ENCODE peak calls at places on chromosomes 5 and 9, in ten cellular contexts. M is SJSA1; E is GM23338; R is HCT116; S is heart right ventricle; Y is right cardiac atrium; K is mesendoderm; V is sigmoid colon; L is CD4-positive, CD25-positive, alpha-beta regulatory T cell; J is pancreas. T is an unnamed sample.

GRCh38 chr9:113594484-113595299 is 131.2 kb downstream of the RGS3 start:
- DNase-seq in M (no peak), L (no peak), J (no peak), E (no peak), S (no peak), V (peak; percentile 72), R (no peak), K (no peak), Y (peak; percentile 77), T (no peak)

GRCh38 chr9:19161257-19162025 is 34.1 kb upstream of the PLIN2 start:
- DNase-seq in S (no peak), M (peak; percentile 62), R (peak; percentile 76), V (peak; percentile 89), L (peak; percentile 92), E (peak; percentile 15), K (peak; percentile 62), J (no peak), Y (no peak), T (no peak)

GRCh38 chr9:16213781-16214515 is 656.5 kb downstream of the BNC2 start:
- DNase-seq in L (no peak), K (no peak), E (no peak), V (peak; percentile 89), M (no peak), R (no peak), S (peak; percentile 82), J (no peak), Y (peak; percentile 71), T (peak; percentile 85)

GRCh38 chr5:573976-574375 is 38.2 kb upstream of the CEP72 start:
- DNase-seq in L (no peak), Y (no peak), S (no peak), V (peak; percentile 57), J (peak; percentile 49), E (no peak), M (no peak), R (no peak), K (no peak), T (no peak)

GRCh38 chr5:106587-106986 is 14.6 kb downstream of the PLEKHG4B start:
- DNase-seq in K (no peak), S (no peak), R (no peak), E (no peak), L (no peak), Y (no peak), J (no peak), V (no peak), M (no peak), T (no peak)

GRCh38 chr5:10045376-10045775 is 204.3 kb downstream of the ATPSCKMT start:
- DNase-seq in R (no peak), K (no peak), E (no peak), Y (no peak), J (no peak), V (no peak), S (no peak), M (no peak), L (no peak), T (no peak)

GRCh38 chr5:149271717-149272558 is at the start of gene AFAP1L1:
- DNase-seq in J (peak; percentile 79), E (peak; percentile 74), Y (peak; percentile 92), M (peak; percentile 69), L (peak; percentile 17), S (peak; percentile 86), V (peak; percentile 82), K (peak; percentile 38), R (peak; percentile 23), T (peak; percentile 53)

GRCh38 chr5:170522211-170523128 is 18.6 kb downstream of the KCNIP1 start:
- DNase-seq in J (peak; percentile 78), M (peak; percentile 92), Y (no peak), S (no peak), K (peak; percentile 37), R (no peak), L (no peak), E (peak; percentile 21), V (no peak), T (no peak)

GRCh38 chr9:87167616-87168015 is 220.3 kb upstream of the GAS1 start:
- DNase-seq in Y (no peak), L (no peak), S (no peak), E (no peak), R (no peak), K (no peak), J (no peak), V (no peak), M (no peak), T (no peak)

GRCh38 chr5:126927424-126927823 is 102.9 kb downstream of the MARCHF3 start:
- DNase-seq in L (no peak), V (no peak), J (no peak), M (no peak), S (no peak), R (no peak), Y (no peak), E (no peak), K (no peak), T (no peak)

GRCh38 chr5:42621662-42622061 is 135.0 kb upstream of the CCDC152 start:
- DNase-seq in R (no peak), J (no peak), Y (no peak), M (no peak), V (no peak), S (no peak), E (no peak), L (no peak), K (no peak), T (no peak)

GRCh38 chr5:32507738-32508434 is 63.3 kb upstream of the ZFR start:
- DNase-seq in L (no peak), K (no peak), M (peak; percentile 37), J (no peak), V (peak; percentile 70), E (no peak), R (no peak), Y (no peak), S (no peak), T (no peak)

GRCh38 chr5:119336262-119336661 is 19.6 kb upstream of the TNFAIP8 start:
- DNase-seq in S (no peak), E (no peak), R (no peak), Y (no peak), K (no peak), J (no peak), M (no peak), V (no peak), L (no peak), T (no peak)

GRCh38 chr5:174446446-174446845 is 277.9 kb upstream of the MSX2 start:
- DNase-seq in V (no peak), L (no peak), J (no peak), E (no peak), R (no peak), K (peak; percentile 36), M (no peak), Y (no peak), S (no peak), T (no peak)

GRCh38 chr9:73050887-73051550 is 98.2 kb upstream of the ALDH1A1 start:
- DNase-seq in M (no peak), E (peak; percentile 59), Y (no peak), J (no peak), L (no peak), K (peak; percentile 91), S (peak; percentile 6), R (peak; percentile 7), V (no peak), T (no peak)

GRCh38 chr5:152335461-152335860 is 69.6 kb downstream of the NMUR2 start:
- DNase-seq in M (no peak), V (no peak), Y (no peak), K (no peak), S (no peak), R (no peak), L (no peak), J (no peak), E (no peak), T (no peak)
- H3K27ac ChIP-seq in M (no peak overlapping the region), V (no peak overlapping the region), Y (no peak overlapping the region), K (no peak overlapping the region), S (no peak overlapping the region), R (no peak overlapping the region), L (no peak overlapping the region), J (no peak overlapping the region), E (no peak overlapping the region), T (no peak overlapping the region)

DNA sequence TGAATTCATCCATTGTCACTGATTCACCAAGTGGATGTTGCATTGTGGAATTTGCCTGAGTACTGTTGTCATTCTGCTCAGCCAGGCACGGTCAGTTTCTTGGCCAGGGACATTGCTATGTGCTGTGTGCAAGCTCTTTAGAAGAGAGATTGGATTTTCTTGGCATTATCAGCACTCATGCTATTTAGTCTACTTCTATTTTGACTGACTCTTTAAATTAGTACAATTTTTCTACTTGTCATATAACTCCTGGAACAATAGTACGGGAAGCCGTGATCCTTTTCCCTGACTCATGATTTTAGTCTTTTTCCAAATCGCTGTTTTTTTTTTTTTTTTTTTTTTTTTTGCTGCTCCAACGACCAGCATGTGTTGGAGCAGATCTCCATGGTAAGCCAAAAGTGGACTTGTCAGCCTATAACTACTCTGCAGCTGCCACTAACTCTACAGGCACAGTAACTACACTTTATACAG is 129.7 kb downstream of the CDC42SE2 start:
- DNase-seq in V (no peak), R (no peak), L (no peak), E (no peak), M (no peak), K (no peak), Y (no peak), J (no peak), S (no peak), T (no peak)
- H3K27ac ChIP-seq in V (no peak overlapping the region), R (no peak overlapping the region), L (peak overlapping the region; percentile 98), E (peak overlapping the region; percentile 8), M (no peak overlapping the region), K (no peak overlapping the region), Y (peak overlapping the region; percentile 62), J (no peak overlapping the region), S (peak overlapping the region; percentile 52), T (no peak overlapping the region)

DNA sequence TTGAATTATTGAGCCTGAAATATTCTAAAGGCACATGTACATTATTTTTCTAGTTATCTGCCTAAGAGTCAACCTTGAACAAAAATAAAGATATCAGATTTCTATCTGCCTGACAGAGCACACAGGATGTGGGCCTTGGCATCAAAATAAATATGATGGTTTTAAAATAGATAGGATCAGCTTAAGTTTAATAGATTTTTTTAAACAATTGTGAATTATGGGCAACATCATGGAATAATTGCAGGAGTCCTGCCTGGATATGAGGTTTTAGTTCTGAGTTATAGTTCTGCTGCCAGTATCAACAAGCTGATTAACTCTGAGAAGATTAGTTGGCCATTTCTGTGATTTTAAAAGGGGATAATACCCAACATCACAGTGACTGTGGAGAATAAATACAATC is 107.0 kb upstream of the PCA3 start:
- DNase-seq in L (peak; percentile 15), K (no peak), S (no peak), R (no peak), Y (no peak), M (no peak), J (no peak), V (no peak), E (no peak), T (no peak)
- H3K27ac ChIP-seq in L (no peak overlapping the region), K (no peak overlapping the region), S (no peak overlapping the region), R (no peak overlapping the region), Y (no peak overlapping the region), M (no peak overlapping the region), J (no peak overlapping the region), V (no peak overlapping the region), E (no peak overlapping the region), T (no peak overlapping the region)

DNA sequence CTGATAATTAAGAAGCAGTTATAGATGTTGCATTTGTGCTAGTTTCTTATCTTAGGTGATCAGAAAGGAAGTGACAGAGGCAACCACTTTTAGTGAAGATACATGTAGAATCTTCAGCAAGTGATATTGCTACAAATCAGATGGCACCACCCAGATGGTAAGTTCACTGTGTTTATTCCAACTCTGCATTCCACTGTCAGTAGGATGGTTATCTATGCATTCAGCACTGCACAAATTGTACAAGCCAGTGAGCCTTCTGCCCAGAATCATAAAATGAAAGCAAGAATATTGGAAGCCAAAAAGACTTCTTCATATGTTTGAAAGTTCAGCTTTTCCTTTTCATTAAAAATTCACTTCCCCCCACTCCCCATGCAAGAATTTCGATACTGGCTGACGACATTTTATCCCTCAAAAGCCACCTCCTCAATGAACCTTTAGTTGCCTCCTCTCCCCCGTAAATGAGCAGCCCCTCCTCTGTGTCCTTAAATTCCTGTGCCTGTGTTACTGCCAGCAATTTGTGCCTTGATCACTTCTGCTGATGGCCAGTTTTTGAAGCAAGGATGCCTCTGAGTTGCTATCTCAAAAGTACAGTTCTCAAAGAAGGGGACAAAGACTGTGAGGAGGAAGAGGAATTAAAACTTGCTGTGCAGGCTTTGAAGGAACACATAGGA is 91.6 kb downstream of the ZSWIM6 start:
- DNase-seq in E (no peak), R (no peak), Y (no peak), L (no peak), V (no peak), S (no peak), J (no peak), M (peak; percentile 21), K (no peak), T (no peak)
- H3K27ac ChIP-seq in E (no peak overlapping the region), R (no peak overlapping the region), Y (no peak overlapping the region), L (no peak overlapping the region), V (peak overlapping the region; percentile 75), S (no peak overlapping the region), J (no peak overlapping the region), M (no peak overlapping the region), K (no peak overlapping the region), T (no peak overlapping the region)